ENCODE peak calls at places on chromosomes 13 and 19, in five cellular contexts. N is activated CD8-positive, alpha-beta memory T cell treated with anti-CD3 and anti-CD28 coated beads for 1 hour; J is CD4-positive, CD25-positive, alpha-beta regulatory T cell; F is GM13977; I is dorsolateral prefrontal cortex. S is an unnamed sample.

GRCh38 chr19:49243129-49243528 is 81.9 kb downstream of the SLC6A16 start:
- DNase-seq in I (no peak), J (no peak), N (no peak), F (no peak), S (no peak)

GRCh38 chr19:58361900-58362271 is 665 bp downstream of the ZNF497 start:
- DNase-seq in F (peak; percentile 70), N (no peak), I (peak; percentile 50), J (peak; percentile 64), S (peak; percentile 44)

GRCh38 chr19:39568604-39569003 is 28.6 kb upstream of the EID2 start:
- DNase-seq in J (no peak), I (no peak), N (no peak), F (no peak), S (no peak)

GRCh38 chr13:47553329-47553977 is 447.6 kb downstream of the SUCLA2 start:
- DNase-seq in I (no peak), N (no peak), F (no peak), J (no peak), S (no peak)

GRCh38 chr19:45419396-45419795 is 4.3 kb downstream of the ERCC1 start:
- DNase-seq in N (no peak), J (peak; percentile 58), F (peak; percentile 81), I (no peak), S (peak; percentile 86)

GRCh38 chr19:48290341-48290922 is 20.6 kb downstream of the ZNF114 start:
- DNase-seq in J (no peak), N (no peak), F (no peak), I (no peak), S (no peak)

GRCh38 chr19:34806976-34807860 is 34.2 kb upstream of the ZNF599 start:
- DNase-seq in N (no peak), I (no peak), J (no peak), F (no peak), S (no peak)

GRCh38 chr19:46753420-46754155 is 7.3 kb upstream of the STRN4 start:
- DNase-seq in N (peak; percentile 42), I (no peak), J (peak; percentile 81), F (peak; percentile 80), S (peak; percentile 79)

GRCh38 chr13:49300716-49301589 is 53.2 kb downstream of the CDADC1 start:
- DNase-seq in N (peak; percentile 28), I (peak; percentile 52), F (peak; percentile 84), J (peak; percentile 86), S (peak; percentile 84)

S was measured in germinal center.